ENCODE peak calls at places on chromosomes 11 and 22, in eight cellular contexts. One of them, this sample, is unnamed.

GRCh38 chr11:44949160-44950035 is 1.3 kb downstream of the TP53I11 start:
- DNase-seq in NCI-H1092: no peak
- DNase-seq in NAMALWA: no peak
- DNase-seq in left kidney: peak
- DNase-seq in epithelial cell of proximal tubule: no peak
- DNase-seq in stimulated activated CD8-positive, alpha-beta memory T cell treated with anti-CD3 and anti-CD28 coated beads, Interleukin-15, amount 100 ng/mL, for 4 hours: no peak
- DNase-seq in effector memory CD8-positive, alpha-beta T cell: peak
- DNase-seq in activated effector memory CD4-positive, alpha-beta T cell treated with anti-CD3 and anti-CD28 coated beads, Interleukin-2, amount 50 U/mL, for 16 hours: peak
- DNase-seq in this sample: no peak

GRCh38 chr11:16788141-16789060 is 50.0 kb downstream of the C11orf58 start:
- DNase-seq in left kidney: peak
- DNase-seq in epithelial cell of proximal tubule: peak
- DNase-seq in effector memory CD8-positive, alpha-beta T cell: peak
- DNase-seq in activated effector memory CD4-positive, alpha-beta T cell treated with anti-CD3 and anti-CD28 coated beads, Interleukin-2, amount 50 U/mL, for 16 hours: peak
- DNase-seq in NCI-H1092: peak
- DNase-seq in NAMALWA: peak
- DNase-seq in stimulated activated CD8-positive, alpha-beta memory T cell treated with anti-CD3 and anti-CD28 coated beads, Interleukin-15, amount 100 ng/mL, for 4 hours: peak
- DNase-seq in this sample: peak

GRCh38 chr22:29310863-29311339 is 4.5 kb downstream of the GAS2L1 start:
- DNase-seq in stimulated activated CD8-positive, alpha-beta memory T cell treated with anti-CD3 and anti-CD28 coated beads, Interleukin-15, amount 100 ng/mL, for 4 hours: peak
- DNase-seq in left kidney: peak
- DNase-seq in NAMALWA: peak
- DNase-seq in epithelial cell of proximal tubule: peak
- DNase-seq in effector memory CD8-positive, alpha-beta T cell: no peak
- DNase-seq in activated effector memory CD4-positive, alpha-beta T cell treated with anti-CD3 and anti-CD28 coated beads, Interleukin-2, amount 50 U/mL, for 16 hours: peak
- DNase-seq in NCI-H1092: no peak
- DNase-seq in this sample: peak

GRCh38 chr11:109015283-109015682 is 350.4 kb downstream of the DDX10 start:
- DNase-seq in NCI-H1092: no peak
- DNase-seq in stimulated activated CD8-positive, alpha-beta memory T cell treated with anti-CD3 and anti-CD28 coated beads, Interleukin-15, amount 100 ng/mL, for 4 hours: no peak
- DNase-seq in effector memory CD8-positive, alpha-beta T cell: no peak
- DNase-seq in NAMALWA: no peak
- DNase-seq in left kidney: no peak
- DNase-seq in epithelial cell of proximal tubule: no peak
- DNase-seq in activated effector memory CD4-positive, alpha-beta T cell treated with anti-CD3 and anti-CD28 coated beads, Interleukin-2, amount 50 U/mL, for 16 hours: no peak
- DNase-seq in this sample: peak

GRCh38 chr11:72243173-72243566 is 806 bp downstream of the PHOX2A start:
- DNase-seq in stimulated activated CD8-positive, alpha-beta memory T cell treated with anti-CD3 and anti-CD28 coated beads, Interleukin-15, amount 100 ng/mL, for 4 hours: no peak
- DNase-seq in activated effector memory CD4-positive, alpha-beta T cell treated with anti-CD3 and anti-CD28 coated beads, Interleukin-2, amount 50 U/mL, for 16 hours: no peak
- DNase-seq in left kidney: no peak
- DNase-seq in NCI-H1092: no peak
- DNase-seq in effector memory CD8-positive, alpha-beta T cell: no peak
- DNase-seq in NAMALWA: no peak
- DNase-seq in epithelial cell of proximal tubule: no peak
- DNase-seq in this sample: no peak

GRCh38 chr11:8604078-8604723 is 10.2 kb upstream of the STK33 start:
- DNase-seq in activated effector memory CD4-positive, alpha-beta T cell treated with anti-CD3 and anti-CD28 coated beads, Interleukin-2, amount 50 U/mL, for 16 hours: peak
- DNase-seq in effector memory CD8-positive, alpha-beta T cell: no peak
- DNase-seq in NCI-H1092: no peak
- DNase-seq in stimulated activated CD8-positive, alpha-beta memory T cell treated with anti-CD3 and anti-CD28 coated beads, Interleukin-15, amount 100 ng/mL, for 4 hours: no peak
- DNase-seq in epithelial cell of proximal tubule: peak
- DNase-seq in NAMALWA: peak
- DNase-seq in left kidney: peak
- DNase-seq in this sample: peak

GRCh38 chr22:23054531-23055257 is 15.6 kb upstream of the GNAZ start:
- DNase-seq in NAMALWA: peak
- DNase-seq in epithelial cell of proximal tubule: peak
- DNase-seq in left kidney: no peak
- DNase-seq in effector memory CD8-positive, alpha-beta T cell: no peak
- DNase-seq in activated effector memory CD4-positive, alpha-beta T cell treated with anti-CD3 and anti-CD28 coated beads, Interleukin-2, amount 50 U/mL, for 16 hours: peak
- DNase-seq in stimulated activated CD8-positive, alpha-beta memory T cell treated with anti-CD3 and anti-CD28 coated beads, Interleukin-15, amount 100 ng/mL, for 4 hours: no peak
- DNase-seq in NCI-H1092: no peak
- DNase-seq in this sample: no peak

GRCh38 chr22:45934659-45935341 is 42.2 kb downstream of the WNT7B start:
- DNase-seq in effector memory CD8-positive, alpha-beta T cell: no peak
- DNase-seq in NCI-H1092: peak
- DNase-seq in left kidney: peak
- DNase-seq in activated effector memory CD4-positive, alpha-beta T cell treated with anti-CD3 and anti-CD28 coated beads, Interleukin-2, amount 50 U/mL, for 16 hours: no peak
- DNase-seq in epithelial cell of proximal tubule: peak
- DNase-seq in NAMALWA: no peak
- DNase-seq in stimulated activated CD8-positive, alpha-beta memory T cell treated with anti-CD3 and anti-CD28 coated beads, Interleukin-15, amount 100 ng/mL, for 4 hours: no peak
- DNase-seq in this sample: peak

GRCh38 chr11:66126808-66127555 is 56.9 kb downstream of the PACS1 start:
- DNase-seq in activated effector memory CD4-positive, alpha-beta T cell treated with anti-CD3 and anti-CD28 coated beads, Interleukin-2, amount 50 U/mL, for 16 hours: peak
- DNase-seq in left kidney: peak
- DNase-seq in stimulated activated CD8-positive, alpha-beta memory T cell treated with anti-CD3 and anti-CD28 coated beads, Interleukin-15, amount 100 ng/mL, for 4 hours: peak
- DNase-seq in NCI-H1092: no peak
- DNase-seq in epithelial cell of proximal tubule: no peak
- DNase-seq in effector memory CD8-positive, alpha-beta T cell: peak
- DNase-seq in NAMALWA: peak
- DNase-seq in this sample: peak

GRCh38 chr11:111946499-111946898 is 9.4 kb downstream of the DIXDC1 start:
- DNase-seq in NAMALWA: no peak
- DNase-seq in left kidney: no peak
- DNase-seq in effector memory CD8-positive, alpha-beta T cell: no peak
- DNase-seq in NCI-H1092: no peak
- DNase-seq in epithelial cell of proximal tubule: no peak
- DNase-seq in activated effector memory CD4-positive, alpha-beta T cell treated with anti-CD3 and anti-CD28 coated beads, Interleukin-2, amount 50 U/mL, for 16 hours: no peak
- DNase-seq in stimulated activated CD8-positive, alpha-beta memory T cell treated with anti-CD3 and anti-CD28 coated beads, Interleukin-15, amount 100 ng/mL, for 4 hours: no peak
- DNase-seq in this sample: no peak